ENCODE peak calls at places on chromosome 1, in nine cellular contexts. I is trophoblast cell, D is OCI-LY7, Q is GM23248, N is IMR-90, H is hepatocyte, K is HCT116, T is mesenchymal stem cell, O is fibroblast of lung. E is an unnamed sample.
A peak's percentile ranks its signal among the peaks of the same experiment; 100 is the strongest.

GRCh38 chr1:167219646-167220536 is 795 bp upstream of the POU2F1 start:
- DNase-seq in K (peak; percentile 80), D (peak; percentile 96), I (peak; percentile 94), Q (peak; percentile 73), T (peak; percentile 82), H (peak; percentile 91), O (peak; percentile 63), N (peak; percentile 25), E (peak; percentile 98)

GRCh38 chr1:19936061-19936750 is 12.8 kb upstream of the PLA2G2E start:
- DNase-seq in N (no peak), K (no peak), I (no peak), T (no peak), O (no peak), H (no peak), Q (no peak), D (no peak), E (no peak)

GRCh38 chr1:227958617-227959324 is 11.0 kb upstream of the WNT9A start:
- DNase-seq in H (no peak), N (no peak), D (no peak), K (no peak), Q (no peak), T (no peak), I (no peak), O (no peak), E (no peak)

GRCh38 chr1:227257964-227258363 is 60.3 kb downstream of the CDC42BPA start:
- DNase-seq in K (no peak), I (no peak), N (no peak), O (no peak), H (no peak), T (no peak), Q (no peak), D (no peak), E (no peak)

GRCh38 chr1:93692983-93693591 is 11.4 kb upstream of the BCAR3 start:
- DNase-seq in O (peak; percentile 91), I (peak; percentile 79), Q (peak; percentile 96), K (peak; percentile 89), N (peak; percentile 90), T (peak; percentile 79), D (peak; percentile 65), H (no peak), E (no peak)

GRCh38 chr1:167291539-167292195 is 71.0 kb downstream of the POU2F1 start:
- DNase-seq in I (no peak), K (no peak), T (peak; percentile 57), Q (no peak), H (no peak), D (no peak), O (no peak), N (peak; percentile 38), E (no peak)

GRCh38 chr1:192160186-192160585 is 1.9 kb downstream of the RGS18 start:
- DNase-seq in N (peak; percentile 30), K (no peak), I (no peak), H (no peak), T (no peak), Q (no peak), O (peak; percentile 12), D (no peak), E (peak; percentile 67)

GRCh38 chr1:51910618-51911017 is 32.1 kb upstream of the NRDC start:
- DNase-seq in I (no peak), D (no peak), T (no peak), K (no peak), Q (no peak), N (no peak), O (no peak), H (no peak), E (peak; percentile 10)

GRCh38 chr1:16153110-16153998 is 2.5 kb downstream of the EPHA2 start:
- DNase-seq in Q (no peak), O (no peak), K (no peak), I (no peak), N (no peak), H (no peak), T (peak; percentile 51), D (peak; percentile 13), E (no peak)

GRCh38 chr1:16152521-16153087 is 3.3 kb downstream of the EPHA2 start:
- DNase-seq in O (peak; percentile 66), N (peak; percentile 44), T (no peak), I (no peak), D (no peak), H (peak; percentile 53), K (no peak), Q (no peak), E (no peak)

GRCh38 chr1:16151985-16152384 is 3.9 kb downstream of the EPHA2 start:
- DNase-seq in I (no peak), T (no peak), H (no peak), N (no peak), K (no peak), D (no peak), Q (no peak), O (no peak), E (no peak)

GRCh38 chr1:16155537-16156410 is at the start of gene EPHA2:
- DNase-seq in N (peak; percentile 86), O (peak; percentile 92), K (peak; percentile 87), Q (peak; percentile 88), I (peak; percentile 65), T (peak; percentile 95), D (no peak), H (peak; percentile 96), E (no peak)

DNA sequence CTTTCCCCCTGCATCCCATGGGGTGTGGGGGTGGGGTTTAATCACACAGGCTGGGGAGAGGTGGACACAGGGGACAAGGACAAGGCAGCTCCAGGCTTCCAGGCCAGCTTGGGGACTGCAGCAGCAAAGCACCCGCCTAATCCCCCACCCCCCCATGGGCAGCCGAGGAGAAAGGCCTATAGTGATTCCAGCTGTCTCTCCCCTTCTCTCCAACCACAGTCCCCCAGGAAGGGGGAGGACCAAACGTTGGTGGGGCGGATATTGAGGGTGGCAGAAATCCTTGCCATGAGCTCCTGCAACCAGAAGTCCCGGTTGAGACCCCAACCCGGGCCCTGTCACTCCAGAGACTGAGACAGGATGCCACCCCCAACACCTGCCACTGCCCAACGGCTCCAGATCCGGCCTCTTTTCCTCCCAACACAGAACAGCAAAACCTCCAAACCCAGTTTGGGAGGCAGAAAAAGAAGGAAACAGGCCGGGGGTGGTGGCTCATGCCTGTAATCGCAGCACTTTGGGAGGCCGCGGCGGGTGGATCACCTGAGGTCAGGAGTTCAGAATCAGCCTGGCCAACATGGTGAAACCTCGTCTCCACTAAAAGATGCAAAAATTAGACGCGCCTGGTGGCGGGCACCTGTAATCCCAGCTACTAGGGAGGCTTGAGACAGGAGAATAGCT is 1.7 kb downstream of the EPHA2 start:
- DNase-seq in O (no peak), Q (no peak), K (no peak), I (no peak), H (no peak), D (no peak), T (no peak), N (no peak), E (no peak)
- H3K4me1 ChIP-seq in O (peaks cover 34% of the 10 kb centered on the region), Q (peaks cover 42% of the 10 kb centered on the region), K (peaks cover 69% of the 10 kb centered on the region), I (peaks cover 38% of the 10 kb centered on the region), H (peaks cover 50% of the 10 kb centered on the region), D (peaks cover 11% of the 10 kb centered on the region), T (peaks cover 49% of the 10 kb centered on the region), N (peaks cover 40% of the 10 kb centered on the region), E (no peaks in the 10 kb centered on the region)

DNA sequence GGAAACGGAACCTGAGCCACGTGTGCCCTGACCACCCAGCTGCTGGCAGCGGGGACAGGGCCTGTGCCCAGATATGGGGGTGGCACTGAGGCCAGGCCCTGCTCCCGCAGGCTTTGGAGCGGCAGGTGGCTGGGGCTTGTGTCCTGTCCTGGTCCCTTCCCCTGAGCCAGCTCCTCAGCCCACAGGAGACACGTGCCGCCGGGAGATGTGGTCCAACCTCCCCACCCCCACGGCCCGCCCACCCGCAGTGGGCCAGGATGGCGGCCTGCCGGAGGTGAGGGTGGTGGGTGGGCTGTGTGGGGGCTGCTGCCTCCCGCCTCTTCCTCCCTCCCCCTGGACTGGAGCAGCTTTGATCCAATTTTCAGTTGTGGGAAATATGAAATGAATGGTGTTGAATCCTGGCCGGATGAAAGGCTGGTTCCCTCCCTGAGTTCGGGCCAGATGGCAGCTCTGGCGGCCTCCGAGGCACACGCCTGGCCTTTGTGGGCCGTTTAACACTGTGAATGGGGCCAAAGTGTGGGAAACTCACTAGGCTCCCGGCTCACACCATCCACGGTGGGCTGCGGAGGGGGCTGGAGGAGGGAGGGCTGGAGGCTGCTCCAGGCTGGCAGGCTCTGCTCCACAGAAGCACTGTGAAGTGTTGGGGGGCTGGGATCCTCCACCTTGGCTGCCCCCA is 2.6 kb upstream of the HES5 start:
- DNase-seq in Q (no peak), O (no peak), K (no peak), H (no peak), I (no peak), N (no peak), T (no peak), D (no peak), E (no peak)
- H2AFZ ChIP-seq in Q (no peak overlapping the region), O (no peak overlapping the region), K (no peak overlapping the region), H (no peak overlapping the region), I (no peak overlapping the region), N (peak overlapping the region; percentile 14), T (no peak overlapping the region), D (no peak overlapping the region), E (no peak overlapping the region)

DNA sequence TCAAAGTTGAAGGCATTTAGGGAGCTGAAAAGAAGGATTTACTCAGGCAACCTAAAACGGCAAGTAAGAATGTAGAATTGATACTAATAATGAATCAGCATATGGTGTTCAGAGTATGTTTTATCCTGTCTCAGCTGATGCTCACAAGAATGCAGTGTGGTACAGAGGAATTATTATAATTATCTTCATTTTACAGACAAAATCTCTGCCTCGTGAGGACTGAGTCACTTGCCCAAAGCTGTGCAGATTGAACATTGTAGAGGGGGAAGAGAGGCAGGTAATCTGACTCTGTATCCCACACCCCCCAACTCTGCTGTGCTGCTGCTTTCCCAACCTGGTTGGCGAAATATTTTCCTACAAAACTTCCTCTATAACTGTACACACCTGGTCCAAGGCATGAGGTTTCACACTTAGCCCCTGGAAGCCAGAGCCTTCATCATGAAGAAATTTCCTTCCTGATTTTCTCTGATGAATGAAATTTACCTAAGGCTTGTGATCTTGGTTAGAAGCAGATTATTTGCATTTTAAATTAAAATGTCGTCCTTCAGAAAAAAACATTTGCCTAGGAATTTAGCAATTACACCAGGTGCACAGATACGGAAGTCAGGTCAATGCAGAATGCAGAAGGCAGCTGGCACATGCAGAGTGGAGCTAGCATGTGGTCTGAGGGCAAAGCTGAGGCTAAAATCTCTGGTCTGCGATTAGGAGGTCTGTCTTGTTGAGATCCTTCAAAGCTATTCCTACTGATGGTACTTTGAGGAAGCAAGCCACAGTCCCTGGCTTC is 52.8 kb downstream of the DPT start:
- DNase-seq in Q (peak; percentile 43), D (no peak), N (no peak), H (no peak), I (peak; percentile 3), T (no peak), K (no peak), O (peak; percentile 45), E (peak; percentile 87)
- H3K4me1 ChIP-seq in Q (peaks cover 5% of the 10 kb centered on the region), D (no peaks in the 10 kb centered on the region), N (no peaks in the 10 kb centered on the region), H (no peaks in the 10 kb centered on the region), I (no peaks in the 10 kb centered on the region), T (no peaks in the 10 kb centered on the region), K (no peaks in the 10 kb centered on the region), O (no peaks in the 10 kb centered on the region), E (peaks cover 24% of the 10 kb centered on the region)

GRCh38 chr1:148373236-148373935 is 109.7 kb downstream of the PPIAL4G start:
- DNase-seq in D (no peak), K (no peak), O (no peak), I (no peak), N (no peak), H (no peak), T (no peak), Q (no peak), E (no peak)
- H2AFZ ChIP-seq in D (peak overlapping the region; percentile 82), K (peak overlapping the region; percentile 54), O (no peak overlapping the region), I (no peak overlapping the region), N (no peak overlapping the region), H (no peak overlapping the region), T (no peak overlapping the region), Q (no peak overlapping the region), E (no peak overlapping the region)

GRCh38 chr1:10678395-10678794 is 118.1 kb downstream of the CASZ1 start:
- DNase-seq in T (no peak), K (no peak), O (no peak), H (no peak), Q (no peak), N (no peak), D (no peak), I (no peak), E (no peak)
- H3K4me1 ChIP-seq in T (peaks cover 38% of the 10 kb centered on the region), K (no peaks in the 10 kb centered on the region), O (no peaks in the 10 kb centered on the region), H (peaks cover 69% of the 10 kb centered on the region), Q (no peaks in the 10 kb centered on the region), N (peaks cover 3% of the 10 kb centered on the region), D (no peaks in the 10 kb centered on the region), I (no peaks in the 10 kb centered on the region), E (no peaks in the 10 kb centered on the region)

E was measured in Karpas-422.